ENCODE peak calls at places on chromosome X, in eight cellular contexts. D is CD4-positive, CD25-positive, alpha-beta regulatory T cell; N is aorta; I is transverse colon; H is colonic mucosa; O is cardiac muscle cell; R is testis; B is lung. Z is an unnamed sample.

GRCh38 chrX:142156567-142156966 is 48.5 kb downstream of the MAGEC2 start:
- DNase-seq in D (no peak), H (no peak), I (no peak), B (no peak), O (no peak), R (no peak), N (no peak), Z (no peak)

GRCh38 chrX:151825927-151826471 is 86.7 kb upstream of the MAGEA4 start:
- DNase-seq in H (no peak), I (no peak), R (no peak), N (no peak), D (no peak), O (no peak), B (no peak), Z (no peak)

GRCh38 chrX:17851854-17852253 is 9.2 kb downstream of the RAI2 start:
- DNase-seq in B (no peak), I (no peak), N (no peak), R (no peak), O (no peak), H (no peak), D (no peak), Z (no peak)

GRCh38 chrX:46713672-46714487 is 45.0 kb downstream of the SLC9A7 start:
- DNase-seq in I (no peak), N (no peak), B (no peak), D (no peak), H (no peak), R (no peak), O (no peak), Z (no peak)

GRCh38 chrX:88244066-88244465 is 503.0 kb upstream of the CPXCR1 start:
- DNase-seq in N (no peak), R (no peak), D (no peak), O (no peak), I (no peak), B (no peak), H (no peak), Z (no peak)

GRCh38 chrX:17654116-17654515 is 83.2 kb upstream of the SCML1 start:
- DNase-seq in B (no peak), R (no peak), N (no peak), O (no peak), I (no peak), D (no peak), H (no peak), Z (no peak)

GRCh38 chrX:8010105-8010504 is 82.9 kb upstream of the PNPLA4 start:
- DNase-seq in R (no peak), N (no peak), H (no peak), B (no peak), D (no peak), O (peak; percentile 25), I (no peak), Z (no peak)

GRCh38 chrX:40011483-40012038 is 86.2 kb downstream of the BCOR start:
- DNase-seq in H (no peak), R (no peak), B (no peak), N (no peak), D (no peak), I (no peak), O (no peak), Z (no peak)

GRCh38 chrX:351736-352135 is 33.1 kb upstream of the GTPBP6 start:
- DNase-seq in R (no peak), H (no peak), O (no peak), D (no peak), B (no peak), I (no peak), N (no peak), Z (no peak)

GRCh38 chrX:48491809-48492208 is 15.8 kb downstream of the FTSJ1 start:
- DNase-seq in N (no peak), I (no peak), R (no peak), B (no peak), D (no peak), H (no peak), O (no peak), Z (no peak)

GRCh38 chrX:130173190-130173895 is 1.6 kb downstream of the RAB33A start:
- DNase-seq in I (peak; percentile 54), N (peak; percentile 75), D (no peak), R (peak; percentile 18), B (no peak), H (peak; percentile 41), O (no peak), Z (no peak)

GRCh38 chrX:2794336-2794735 is 34.4 kb upstream of the GYG2 start:
- DNase-seq in N (no peak), O (no peak), R (no peak), B (no peak), H (no peak), I (no peak), D (no peak), Z (no peak)
- H3K36me3 ChIP-seq in N (no peaks in the 10 kb centered on the region), O (no peaks in the 10 kb centered on the region), R (no peaks in the 10 kb centered on the region), B (no peaks in the 10 kb centered on the region), H (no peaks in the 10 kb centered on the region), I (no peaks in the 10 kb centered on the region), D (no peaks in the 10 kb centered on the region), Z (no peaks in the 10 kb centered on the region)

GRCh38 chrX:149939271-149940014 is 1.2 kb upstream of the EOLA2 start:
- DNase-seq in I (peak; percentile 96), R (peak; percentile 95), H (peak; percentile 94), N (peak; percentile 97), D (peak; percentile 86), B (peak; percentile 94), O (peak; percentile 92), Z (peak; percentile 95)
- H3K4me3 ChIP-seq in I (peak overlapping the region; percentile 43), R (peak overlapping the region; percentile 56), H (peak overlapping the region; percentile 31), N (peak overlapping the region; percentile 17), D (peak overlapping the region; percentile 37), B (peak overlapping the region; percentile 36), O (peak overlapping the region; percentile 62), Z (no peak overlapping the region)

DNA sequence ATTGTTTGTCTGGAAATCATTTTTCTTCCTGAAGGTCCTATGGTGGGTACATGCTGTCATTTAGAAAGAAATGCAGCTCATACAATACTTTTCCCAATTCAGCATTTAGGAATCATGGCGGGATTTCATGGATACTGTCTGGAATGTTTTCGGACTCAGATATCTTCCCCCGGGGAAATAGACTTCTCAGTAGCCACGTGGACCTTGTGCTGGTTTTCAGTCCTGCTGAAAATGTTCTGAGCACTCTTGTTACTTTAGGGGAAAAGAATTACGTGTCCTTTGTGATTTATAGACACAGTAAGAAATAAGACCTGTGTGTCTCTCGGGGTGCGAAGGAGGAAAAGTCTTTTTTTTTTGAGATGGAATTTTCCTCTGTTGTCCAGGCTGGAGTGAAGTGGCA is 3.8 kb downstream of the CD99 start:
- DNase-seq in I (no peak), N (no peak), D (no peak), O (no peak), R (no peak), H (no peak), B (no peak), Z (no peak)
- H3K4me1 ChIP-seq in I (peaks cover 59% of the 10 kb centered on the region), N (peaks cover 5% of the 10 kb centered on the region), D (peaks cover 85% of the 10 kb centered on the region), O (peaks cover 45% of the 10 kb centered on the region), R (peaks cover 56% of the 10 kb centered on the region), H (peaks cover 8% of the 10 kb centered on the region), B (peaks cover 51% of the 10 kb centered on the region), Z (peaks cover 14% of the 10 kb centered on the region)

DNA sequence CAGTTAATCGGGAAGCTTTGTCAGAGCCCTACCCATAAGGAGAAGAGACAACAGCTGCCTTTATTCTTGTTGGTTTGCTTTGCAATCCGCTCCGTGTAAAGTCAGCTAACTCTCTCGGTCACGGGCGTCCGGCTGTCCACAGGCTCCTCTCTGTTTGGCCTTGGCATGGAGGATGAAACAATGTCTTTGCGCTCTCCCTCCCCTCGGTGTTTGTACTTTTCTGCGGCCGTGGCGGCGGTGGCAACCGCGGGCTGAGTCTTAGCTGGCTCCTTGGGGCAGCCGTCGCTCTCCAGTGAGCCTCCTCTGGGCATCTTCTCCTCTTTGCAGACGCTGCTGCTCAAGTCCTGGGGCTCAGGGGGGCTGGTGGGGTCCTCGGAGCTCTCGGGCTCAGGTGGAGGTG is 10.6 kb upstream of the IRAK1 start:
- DNase-seq in B (no peak), O (no peak), I (no peak), H (no peak), R (peak; percentile 44), N (peak; percentile 32), D (no peak), Z (no peak)
- H3K36me3 ChIP-seq in B (peaks cover 21% of the 10 kb centered on the region), O (no peaks in the 10 kb centered on the region), I (no peaks in the 10 kb centered on the region), H (no peaks in the 10 kb centered on the region), R (no peaks in the 10 kb centered on the region), N (no peaks in the 10 kb centered on the region), D (peaks cover 35% of the 10 kb centered on the region), Z (peaks cover 14% of the 10 kb centered on the region)

DNA sequence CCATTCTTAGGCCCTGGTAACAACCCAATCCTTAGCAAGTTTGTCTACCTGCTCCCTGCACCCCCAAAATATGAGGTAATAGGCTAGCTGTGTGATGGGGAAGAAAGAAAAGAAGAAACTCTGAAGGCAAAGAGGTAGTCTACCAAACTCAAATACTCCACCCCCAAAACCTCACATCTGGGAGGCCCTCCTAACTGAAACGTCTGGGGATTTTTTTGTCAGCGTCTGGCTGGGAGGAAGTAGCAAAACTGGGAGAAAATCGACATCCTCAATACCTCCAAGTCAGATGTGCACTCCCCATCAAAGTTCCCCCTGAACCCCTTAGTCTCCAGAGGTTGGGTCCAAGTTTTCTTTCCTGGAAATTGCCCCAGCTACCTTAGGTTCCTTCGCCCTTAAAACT is 1.0 kb downstream of the LAMP2 start:
- DNase-seq in H (no peak), B (no peak), O (no peak), N (no peak), D (no peak), I (no peak), R (no peak), Z (no peak)
- H3K4me3 ChIP-seq in H (peak overlapping the region; percentile 51), B (peak overlapping the region; percentile 54), O (peak overlapping the region; percentile 78), N (peak overlapping the region; percentile 37), D (peak overlapping the region; percentile 84), I (peak overlapping the region; percentile 65), R (peak overlapping the region; percentile 80), Z (peak overlapping the region; percentile 45)

GRCh38 chrX:13932416-13932815 is 97.3 kb downstream of the GEMIN8 start:
- DNase-seq in B (no peak), D (no peak), N (no peak), R (no peak), O (no peak), H (no peak), I (no peak), Z (no peak)
- H3K4me1 ChIP-seq in B (no peaks in the 10 kb centered on the region), D (no peaks in the 10 kb centered on the region), N (no peaks in the 10 kb centered on the region), R (no peaks in the 10 kb centered on the region), O (no peaks in the 10 kb centered on the region), H (no peaks in the 10 kb centered on the region), I (peaks cover 2% of the 10 kb centered on the region), Z (no peaks in the 10 kb centered on the region)

GRCh38 chrX:132207996-132208395 is 11.3 kb downstream of the RAP2C start:
- DNase-seq in D (no peak), B (no peak), R (no peak), N (no peak), H (no peak), O (no peak), I (no peak), Z (no peak)
- H3K36me3 ChIP-seq in D (peaks cover 17% of the 10 kb centered on the region), B (no peaks in the 10 kb centered on the region), R (no peaks in the 10 kb centered on the region), N (no peaks in the 10 kb centered on the region), H (no peaks in the 10 kb centered on the region), O (peaks cover 29% of the 10 kb centered on the region), I (no peaks in the 10 kb centered on the region), Z (peaks cover 2% of the 10 kb centered on the region)

GRCh38 chrX:136196691-136197155 is 49.4 kb downstream of the FHL1 start:
- DNase-seq in N (no peak), D (no peak), H (no peak), I (no peak), B (no peak), R (no peak), O (no peak), Z (no peak)
- H3K4me3 ChIP-seq in N (no peak overlapping the region), D (no peak overlapping the region), H (no peak overlapping the region), I (no peak overlapping the region), B (no peak overlapping the region), R (no peak overlapping the region), O (no peak overlapping the region), Z (no peak overlapping the region)